ENCODE peak calls at places on chromosomes 3 and 15, in six cellular contexts. P is Peyer's patch, L is MCF 10A, S is HFF-Myc, Q is mucosa of descending colon, V is SK-N-SH. T is an unnamed sample.

GRCh38 chr3:36707623-36708409 is 56.5 kb downstream of the DCLK3 start:
- DNase-seq in S (peak; percentile 29), V (no peak), P (no peak), Q (no peak), L (peak; percentile 76), T (no peak)

GRCh38 chr3:77102916-77103769 is 63.2 kb downstream of the ROBO2 start:
- DNase-seq in S (no peak), L (no peak), V (no peak), P (no peak), Q (no peak), T (no peak)

GRCh38 chr15:64017082-64017588 is 29.1 kb downstream of the DAPK2 start:
- DNase-seq in P (no peak), L (peak; percentile 67), Q (no peak), S (no peak), V (no peak), T (no peak)

GRCh38 chr15:91752081-91752810 is 101.3 kb upstream of the SLCO3A1 start:
- DNase-seq in P (no peak), V (peak; percentile 15), S (no peak), Q (no peak), L (no peak), T (no peak)

GRCh38 chr15:37109952-37110630 is 9.7 kb upstream of the MEIS2 start:
- DNase-seq in Q (no peak), L (no peak), V (peak; percentile 51), S (no peak), P (no peak), T (no peak)

GRCh38 chr15:56838085-56838484 is 80.4 kb upstream of the TCF12 start:
- DNase-seq in Q (no peak), S (no peak), L (no peak), P (no peak), V (no peak), T (no peak)

GRCh38 chr3:12232785-12233317 is 56.0 kb upstream of the PPARG start:
- DNase-seq in Q (no peak), L (no peak), S (no peak), V (no peak), P (no peak), T (no peak)

GRCh38 chr3:12966847-12967750 is 106.1 kb downstream of the IQSEC1 start:
- DNase-seq in L (no peak), P (no peak), Q (peak; percentile 74), V (no peak), S (no peak), T (no peak)

GRCh38 chr3:188088948-188089685 is 64.8 kb upstream of the LPP start:
- DNase-seq in S (no peak), P (no peak), V (no peak), Q (no peak), L (no peak), T (no peak)

GRCh38 chr3:148962513-148962912 is 28.8 kb upstream of the GYG1 start:
- DNase-seq in Q (no peak), P (no peak), S (peak; percentile 42), V (no peak), L (peak; percentile 77), T (no peak)

GRCh38 chr15:20355256-20355868 is 186.2 kb downstream of the GOLGA6L6 start:
- DNase-seq in Q (peak; percentile 53), P (no peak), S (no peak), V (no peak), L (no peak), T (no peak)

GRCh38 chr3:168878655-168879054 is 782.9 kb upstream of the GOLIM4 start:
- DNase-seq in V (no peak), Q (no peak), P (no peak), S (peak; percentile 10), L (no peak), T (no peak)

GRCh38 chr3:187744169-187745151 is 808 bp downstream of the BCL6 start:
- DNase-seq in P (peak; percentile 81), V (peak; percentile 61), S (no peak), L (peak; percentile 58), Q (peak; percentile 73), T (peak; percentile 47)

GRCh38 chr3:152323834-152324233 is 55.1 kb downstream of the MBNL1 start:
- DNase-seq in L (no peak), V (no peak), Q (no peak), S (no peak), P (no peak), T (no peak)

GRCh38 chr3:106251160-106251892 is 382.5 kb upstream of the CBLB start:
- DNase-seq in S (no peak), V (no peak), L (peak; percentile 8), Q (no peak), P (no peak), T (no peak)

GRCh38 chr3:4524423-4524769 is 31.2 kb downstream of the ITPR1 start:
- DNase-seq in L (peak; percentile 82), V (peak; percentile 50), P (no peak), Q (no peak), S (peak; percentile 61), T (no peak)

GRCh38 chr3:151863611-151864010 is 9.8 kb upstream of the SUCNR1 start:
- DNase-seq in V (no peak), L (no peak), S (no peak), Q (no peak), P (no peak), T (no peak)

GRCh38 chr15:45249125-45249780 is 2.8 kb upstream of the SLC28A2 start:
- DNase-seq in P (peak; percentile 49), Q (no peak), S (no peak), V (no peak), L (no peak), T (no peak)

GRCh38 chr3:146087121-146087520 is 73.9 kb downstream of the PLOD2 start:
- DNase-seq in L (no peak), P (no peak), Q (no peak), S (no peak), V (no peak), T (no peak)

GRCh38 chr3:46659285-46659684 is 34.2 kb downstream of the ALS2CL start:
- DNase-seq in L (no peak), V (peak; percentile 42), P (no peak), Q (no peak), S (no peak), T (no peak)

GRCh38 chr3:4351164-4351855 is 48.1 kb downstream of the SETMAR start:
- DNase-seq in P (no peak), S (no peak), Q (no peak), V (no peak), L (no peak), T (no peak)

GRCh38 chr3:57179580-57180410 is 14.6 kb upstream of the IL17RD start:
- DNase-seq in P (no peak), V (peak; percentile 47), S (no peak), L (peak; percentile 31), Q (no peak), T (no peak)
- TF ChIP-seq CTCF in P (peak; percentile 25), V (peak; percentile 50), S (peak; percentile 41), L (peak; percentile 47), Q (no peak), T (no peak)

DNA sequence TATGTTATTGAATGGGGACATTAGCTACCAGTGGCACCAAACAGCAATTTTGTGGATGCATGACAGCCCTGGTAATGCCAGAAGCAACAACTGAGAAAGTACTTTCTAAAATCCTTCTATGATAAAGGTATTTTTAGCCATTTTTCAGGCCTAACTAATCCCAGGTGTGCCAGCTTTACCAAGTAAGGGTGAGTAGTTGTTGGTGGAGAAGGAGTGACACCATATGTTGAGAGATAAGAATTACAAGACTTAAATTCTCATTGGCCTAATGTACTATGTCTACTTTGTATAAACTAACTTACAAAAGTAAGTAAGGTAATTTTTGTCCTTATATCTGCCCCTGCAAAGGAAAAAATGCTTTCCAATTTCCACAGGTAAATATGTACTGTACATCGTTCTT is 4.1 kb upstream of the COX17 start:
- DNase-seq in P (no peak), L (peak; percentile 48), S (no peak), Q (no peak), V (peak; percentile 66), T (no peak)
- TF ChIP-seq CTCF in P (peak; percentile 62), L (peak; percentile 57), S (peak; percentile 36), Q (no peak), V (peak; percentile 77), T (no peak)

GRCh38 chr3:171459942-171460225 is 321 bp downstream of the TNIK start:
- DNase-seq in V (no peak), S (no peak), Q (no peak), L (no peak), P (no peak), T (peak; percentile 15)

GRCh38 chr3:171461087-171461917 is 1.1 kb upstream of the TNIK start:
- DNase-seq in L (peak; percentile 72), P (peak; percentile 67), Q (no peak), V (no peak), S (no peak), T (no peak)

GRCh38 chr3:171458857-171459129 is 1.4 kb downstream of the TNIK start:
- DNase-seq in V (peak; percentile 25), P (no peak), Q (no peak), L (no peak), S (no peak), T (no peak)

GRCh38 chr3:171459130-171459941 is 869 bp downstream of the TNIK start:
- DNase-seq in P (peak; percentile 73), Q (peak; percentile 80), V (peak; percentile 63), S (no peak), L (peak; percentile 25), T (peak; percentile 24)

DNA sequence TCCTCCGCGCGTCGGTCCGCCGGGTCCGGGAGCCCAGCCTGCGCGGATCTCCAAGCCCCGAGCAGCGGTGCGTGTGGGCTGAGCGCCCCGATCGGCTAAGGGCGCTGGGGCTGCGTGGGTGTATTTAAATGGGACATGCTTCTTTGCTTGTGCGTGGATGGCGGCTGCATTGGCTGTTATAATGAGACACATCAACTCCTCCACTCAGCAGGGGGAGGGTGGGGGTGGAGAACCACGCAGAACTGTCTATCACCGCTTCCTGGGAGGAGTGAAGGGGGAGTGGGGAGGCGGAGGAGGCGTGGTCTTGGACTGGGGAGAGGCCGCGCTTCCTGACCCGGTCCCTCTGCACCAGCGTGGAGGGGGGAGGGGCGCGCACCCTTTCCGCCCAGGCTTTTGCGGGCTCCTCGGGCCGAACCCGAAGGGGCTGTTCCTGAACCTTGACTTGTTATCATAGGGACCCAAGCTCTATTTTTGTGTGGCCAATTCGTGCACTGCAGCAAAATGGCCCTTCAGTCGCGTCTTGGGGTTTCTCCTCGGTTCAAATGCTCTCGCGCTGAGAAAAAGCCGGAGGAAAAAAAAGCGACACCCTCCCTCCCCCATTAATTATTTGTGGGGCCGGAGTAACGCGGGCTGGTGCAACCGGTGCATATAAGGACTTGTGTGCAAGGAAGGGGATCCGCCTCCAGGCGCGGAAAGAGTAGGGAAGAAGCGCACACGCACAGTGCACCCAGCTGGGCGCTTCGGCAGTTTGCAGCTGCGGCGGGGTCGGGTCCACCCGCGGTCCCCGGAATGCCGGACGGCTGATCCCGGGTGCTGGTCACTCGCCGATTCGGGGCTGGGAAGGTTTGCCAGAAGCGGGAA is at the start of gene TNIK:
- DNase-seq in P (peak; percentile 98), S (peak; percentile 42), Q (peak; percentile 97), L (peak; percentile 88), V (peak; percentile 92), T (peak; percentile 66)
- TF ChIP-seq CTCF in P (peak; percentile 33), S (no peak), Q (no peak), L (peak; percentile 37), V (peak; percentile 45), T (no peak)

GRCh38 chr3:141846050-141846433 is 30.4 kb upstream of the ATP1B3 start:
- DNase-seq in V (no peak), P (no peak), Q (no peak), S (no peak), L (no peak), T (no peak)

GRCh38 chr3:141844108-141844507 is 32.3 kb upstream of the ATP1B3 start:
- DNase-seq in V (no peak), Q (no peak), S (no peak), P (no peak), L (no peak), T (no peak)

GRCh38 chr3:141849056-141849814 is 27.2 kb upstream of the ATP1B3 start:
- DNase-seq in Q (no peak), V (no peak), P (no peak), L (no peak), S (no peak), T (no peak)

GRCh38 chr3:141844812-141845211 is 31.6 kb upstream of the ATP1B3 start:
- DNase-seq in P (no peak), L (no peak), Q (no peak), V (no peak), S (no peak), T (no peak)

GRCh38 chr3:141845407-141846049 is 30.9 kb upstream of the ATP1B3 start:
- DNase-seq in V (no peak), S (no peak), P (peak; percentile 55), Q (no peak), L (no peak), T (no peak)
- TF ChIP-seq CTCF in V (peak; percentile 12), S (no peak), P (no peak), Q (no peak), L (no peak), T (no peak)